ENCODE peak calls at places on chromosome 16, in ten cellular contexts. One of them, this sample, is unnamed.
A peak's percentile ranks its signal among the peaks of the same experiment; 100 is the strongest.

GRCh38 chr16:9042533-9042932 is 48.9 kb upstream of the HAPSTR1 start:
- DNase-seq in osteocyte: no peak
- DNase-seq in PC-3: no peak
- DNase-seq in left ventricle myocardium inferior: no peak
- DNase-seq in Caco-2: no peak
- DNase-seq in neural crest cell: no peak
- DNase-seq in Calu3: no peak
- DNase-seq in GM13977: no peak
- DNase-seq in nephron progenitor cell: no peak
- DNase-seq in prostate gland: no peak
- DNase-seq in this sample: no peak

GRCh38 chr16:89599451-89599858 is 14.0 kb upstream of the DPEP1 start:
- DNase-seq in osteocyte: no peak
- DNase-seq in prostate gland: no peak
- DNase-seq in GM13977: no peak
- DNase-seq in neural crest cell: no peak
- DNase-seq in Caco-2: peak; percentile 85
- DNase-seq in left ventricle myocardium inferior: no peak
- DNase-seq in nephron progenitor cell: peak; percentile 61
- DNase-seq in Calu3: peak; percentile 64
- DNase-seq in PC-3: peak; percentile 42
- DNase-seq in this sample: no peak

GRCh38 chr16:87416826-87417471 is 24.8 kb downstream of the MAP1LC3B start:
- DNase-seq in osteocyte: no peak
- DNase-seq in neural crest cell: no peak
- DNase-seq in PC-3: peak; percentile 56
- DNase-seq in Caco-2: no peak
- DNase-seq in left ventricle myocardium inferior: peak; percentile 25
- DNase-seq in prostate gland: no peak
- DNase-seq in nephron progenitor cell: no peak
- DNase-seq in Calu3: peak; percentile 51
- DNase-seq in GM13977: no peak
- DNase-seq in this sample: no peak

GRCh38 chr16:70162041-70162451 is 11.5 kb upstream of the CLEC18C start:
- DNase-seq in Calu3: no peak
- DNase-seq in nephron progenitor cell: no peak
- DNase-seq in prostate gland: no peak
- DNase-seq in left ventricle myocardium inferior: no peak
- DNase-seq in Caco-2: peak; percentile 35
- DNase-seq in osteocyte: no peak
- DNase-seq in GM13977: peak; percentile 24
- DNase-seq in PC-3: peak; percentile 90
- DNase-seq in neural crest cell: no peak
- DNase-seq in this sample: peak; percentile 70

GRCh38 chr16:85327731-85328664 is 215.7 kb upstream of the CIBAR2 start:
- DNase-seq in nephron progenitor cell: peak; percentile 66
- DNase-seq in GM13977: no peak
- DNase-seq in osteocyte: no peak
- DNase-seq in prostate gland: no peak
- DNase-seq in Caco-2: no peak
- DNase-seq in left ventricle myocardium inferior: no peak
- DNase-seq in neural crest cell: peak; percentile 76
- DNase-seq in PC-3: no peak
- DNase-seq in Calu3: no peak
- DNase-seq in this sample: no peak

GRCh38 chr16:12235110-12235509 is 258.6 kb downstream of the SNX29 start:
- DNase-seq in osteocyte: no peak
- DNase-seq in PC-3: no peak
- DNase-seq in left ventricle myocardium inferior: no peak
- DNase-seq in GM13977: no peak
- DNase-seq in neural crest cell: no peak
- DNase-seq in Calu3: no peak
- DNase-seq in nephron progenitor cell: no peak
- DNase-seq in Caco-2: no peak
- DNase-seq in prostate gland: no peak
- DNase-seq in this sample: no peak

GRCh38 chr16:47018223-47018891 is 44.9 kb upstream of the DNAJA2 start:
- DNase-seq in PC-3: peak; percentile 70
- DNase-seq in prostate gland: peak; percentile 55
- DNase-seq in GM13977: peak; percentile 93
- DNase-seq in nephron progenitor cell: peak; percentile 49
- DNase-seq in left ventricle myocardium inferior: no peak
- DNase-seq in osteocyte: no peak
- DNase-seq in neural crest cell: peak; percentile 35
- DNase-seq in Caco-2: peak; percentile 72
- DNase-seq in Calu3: peak; percentile 72
- DNase-seq in this sample: peak; percentile 67

GRCh38 chr16:2859686-2860265 is 1.8 kb upstream of the PRSS22 start:
- DNase-seq in Caco-2: no peak
- DNase-seq in nephron progenitor cell: no peak
- DNase-seq in Calu3: no peak
- DNase-seq in osteocyte: no peak
- DNase-seq in left ventricle myocardium inferior: no peak
- DNase-seq in GM13977: no peak
- DNase-seq in PC-3: no peak
- DNase-seq in neural crest cell: no peak
- DNase-seq in prostate gland: no peak
- DNase-seq in this sample: no peak

GRCh38 chr16:79918916-79919315 is 318.4 kb upstream of the MAF start:
- DNase-seq in nephron progenitor cell: no peak
- DNase-seq in Caco-2: no peak
- DNase-seq in PC-3: no peak
- DNase-seq in neural crest cell: no peak
- DNase-seq in Calu3: no peak
- DNase-seq in GM13977: no peak
- DNase-seq in prostate gland: no peak
- DNase-seq in osteocyte: no peak
- DNase-seq in left ventricle myocardium inferior: no peak
- DNase-seq in this sample: no peak

GRCh38 chr16:1533443-1533951 is at the start of gene TMEM204:
- DNase-seq in GM13977: no peak
- DNase-seq in osteocyte: no peak
- DNase-seq in nephron progenitor cell: peak; percentile 14
- DNase-seq in prostate gland: no peak
- DNase-seq in PC-3: no peak
- DNase-seq in Caco-2: no peak
- DNase-seq in neural crest cell: no peak
- DNase-seq in left ventricle myocardium inferior: peak; percentile 86
- DNase-seq in Calu3: no peak
- DNase-seq in this sample: no peak

GRCh38 chr16:78537511-78537910 is 438.1 kb downstream of the WWOX start:
- DNase-seq in Calu3: no peak
- DNase-seq in nephron progenitor cell: no peak
- DNase-seq in left ventricle myocardium inferior: no peak
- DNase-seq in PC-3: no peak
- DNase-seq in Caco-2: no peak
- DNase-seq in neural crest cell: no peak
- DNase-seq in osteocyte: no peak
- DNase-seq in prostate gland: no peak
- DNase-seq in GM13977: no peak
- DNase-seq in this sample: no peak

GRCh38 chr16:64453643-64454042 is 668.2 kb downstream of the CDH11 start:
- DNase-seq in osteocyte: no peak
- DNase-seq in PC-3: no peak
- DNase-seq in Calu3: no peak
- DNase-seq in prostate gland: no peak
- DNase-seq in left ventricle myocardium inferior: no peak
- DNase-seq in neural crest cell: no peak
- DNase-seq in GM13977: no peak
- DNase-seq in Caco-2: no peak
- DNase-seq in nephron progenitor cell: no peak
- DNase-seq in this sample: no peak

GRCh38 chr16:82368041-82368440 is 198.0 kb upstream of the MPHOSPH6 start:
- DNase-seq in left ventricle myocardium inferior: peak; percentile 50
- DNase-seq in GM13977: peak; percentile 30
- DNase-seq in PC-3: peak; percentile 31
- DNase-seq in Calu3: peak; percentile 24
- DNase-seq in osteocyte: no peak
- DNase-seq in Caco-2: peak; percentile 62
- DNase-seq in nephron progenitor cell: peak; percentile 12
- DNase-seq in neural crest cell: no peak
- DNase-seq in prostate gland: peak; percentile 26
- DNase-seq in this sample: peak; percentile 12

GRCh38 chr16:4664538-4665418 is 28.6 kb upstream of the NUDT16L1 start:
- DNase-seq in nephron progenitor cell: no peak
- DNase-seq in neural crest cell: no peak
- DNase-seq in osteocyte: no peak
- DNase-seq in prostate gland: no peak
- DNase-seq in left ventricle myocardium inferior: peak; percentile 45
- DNase-seq in Caco-2: peak; percentile 15
- DNase-seq in Calu3: peak; percentile 28
- DNase-seq in GM13977: peak; percentile 69
- DNase-seq in PC-3: no peak
- DNase-seq in this sample: peak; percentile 46
- TF ChIP-seq CTCF in nephron progenitor cell: no peak
- TF ChIP-seq CTCF in neural crest cell: no peak
- TF ChIP-seq CTCF in osteocyte: no peak
- TF ChIP-seq CTCF in prostate gland: no peak
- TF ChIP-seq CTCF in left ventricle myocardium inferior: no peak
- TF ChIP-seq CTCF in Caco-2: no peak
- TF ChIP-seq CTCF in Calu3: no peak
- TF ChIP-seq CTCF in GM13977: no peak
- TF ChIP-seq CTCF in PC-3: no peak
- TF ChIP-seq CTCF in this sample: no peak

DNA sequence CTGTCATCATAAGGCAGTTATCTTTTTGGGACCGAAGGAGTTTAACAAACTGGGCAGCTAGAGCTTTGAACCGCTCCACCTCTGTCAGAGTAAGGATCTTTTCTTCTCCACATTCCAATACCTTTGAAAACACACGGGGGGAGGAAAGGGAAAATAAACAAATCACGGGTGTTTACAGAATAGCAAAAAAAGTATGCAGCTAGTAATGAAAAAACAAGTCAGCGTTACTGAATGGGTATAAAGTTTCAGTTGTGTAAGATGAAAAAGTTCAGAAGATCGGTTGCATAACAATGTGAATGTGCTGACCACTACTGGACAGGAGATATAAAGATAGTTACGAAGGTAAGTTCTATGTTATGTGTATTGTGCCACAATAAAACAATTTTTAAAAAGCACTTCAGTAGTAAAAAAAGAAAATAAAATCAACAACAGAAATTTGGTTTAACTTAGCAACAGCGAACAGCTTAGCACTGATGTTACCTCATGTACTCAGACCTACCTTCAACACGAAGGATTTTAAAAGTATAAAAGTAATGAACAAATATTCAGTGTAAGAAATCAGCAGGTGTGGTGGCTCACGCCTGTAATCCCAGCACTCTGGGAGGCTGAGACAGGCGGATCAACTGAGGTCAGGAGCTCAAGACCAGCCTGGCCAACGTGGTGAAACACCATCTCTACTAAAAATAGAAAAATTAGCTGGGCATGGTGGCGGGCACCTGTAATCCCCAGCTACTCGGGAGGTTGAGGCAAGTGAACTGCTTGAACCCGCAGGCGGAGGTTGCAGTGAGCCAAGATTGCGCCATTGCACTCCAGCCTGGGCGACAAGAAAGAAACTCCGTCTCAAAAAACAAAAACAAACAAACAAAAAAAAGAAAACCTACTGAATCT is 34.3 kb downstream of the MARF1 start:
- DNase-seq in prostate gland: no peak
- DNase-seq in Caco-2: no peak
- DNase-seq in GM13977: no peak
- DNase-seq in nephron progenitor cell: no peak
- DNase-seq in osteocyte: no peak
- DNase-seq in left ventricle myocardium inferior: no peak
- DNase-seq in Calu3: no peak
- DNase-seq in PC-3: no peak
- DNase-seq in neural crest cell: no peak
- DNase-seq in this sample: no peak
- TF ChIP-seq CTCF in prostate gland: no peak
- TF ChIP-seq CTCF in Caco-2: no peak
- TF ChIP-seq CTCF in GM13977: no peak
- TF ChIP-seq CTCF in nephron progenitor cell: no peak
- TF ChIP-seq CTCF in osteocyte: no peak
- TF ChIP-seq CTCF in left ventricle myocardium inferior: no peak
- TF ChIP-seq CTCF in Calu3: no peak
- TF ChIP-seq CTCF in PC-3: no peak
- TF ChIP-seq CTCF in neural crest cell: no peak
- TF ChIP-seq CTCF in this sample: no peak

DNA sequence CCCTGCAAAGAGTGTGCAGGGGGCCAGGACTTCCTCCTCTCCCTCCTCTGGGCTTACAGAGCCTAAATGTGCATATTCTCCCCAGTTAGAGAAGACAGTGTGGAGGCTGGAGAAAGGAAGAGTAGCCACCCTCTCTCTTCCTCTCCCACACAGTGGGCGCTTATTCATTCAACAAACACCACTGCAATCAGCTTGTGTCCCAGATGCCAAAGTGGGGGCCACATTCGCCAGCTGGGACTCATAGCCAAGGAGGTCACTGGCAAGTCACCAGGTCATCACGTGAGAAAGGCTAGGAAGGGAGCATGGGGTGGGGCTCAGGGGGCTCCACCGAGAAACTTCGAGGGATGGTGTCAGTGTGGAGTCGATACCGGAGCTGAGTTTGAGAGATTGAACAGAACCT is 45.0 kb upstream of the ZNF423 start:
- DNase-seq in osteocyte: no peak
- DNase-seq in left ventricle myocardium inferior: no peak
- DNase-seq in GM13977: no peak
- DNase-seq in prostate gland: no peak
- DNase-seq in Caco-2: no peak
- DNase-seq in neural crest cell: no peak
- DNase-seq in nephron progenitor cell: no peak
- DNase-seq in Calu3: no peak
- DNase-seq in PC-3: no peak
- DNase-seq in this sample: no peak
- TF ChIP-seq CTCF in osteocyte: no peak
- TF ChIP-seq CTCF in left ventricle myocardium inferior: no peak
- TF ChIP-seq CTCF in GM13977: no peak
- TF ChIP-seq CTCF in prostate gland: no peak
- TF ChIP-seq CTCF in Caco-2: no peak
- TF ChIP-seq CTCF in neural crest cell: no peak
- TF ChIP-seq CTCF in nephron progenitor cell: no peak
- TF ChIP-seq CTCF in Calu3: no peak
- TF ChIP-seq CTCF in PC-3: no peak
- TF ChIP-seq CTCF in this sample: no peak

DNA sequence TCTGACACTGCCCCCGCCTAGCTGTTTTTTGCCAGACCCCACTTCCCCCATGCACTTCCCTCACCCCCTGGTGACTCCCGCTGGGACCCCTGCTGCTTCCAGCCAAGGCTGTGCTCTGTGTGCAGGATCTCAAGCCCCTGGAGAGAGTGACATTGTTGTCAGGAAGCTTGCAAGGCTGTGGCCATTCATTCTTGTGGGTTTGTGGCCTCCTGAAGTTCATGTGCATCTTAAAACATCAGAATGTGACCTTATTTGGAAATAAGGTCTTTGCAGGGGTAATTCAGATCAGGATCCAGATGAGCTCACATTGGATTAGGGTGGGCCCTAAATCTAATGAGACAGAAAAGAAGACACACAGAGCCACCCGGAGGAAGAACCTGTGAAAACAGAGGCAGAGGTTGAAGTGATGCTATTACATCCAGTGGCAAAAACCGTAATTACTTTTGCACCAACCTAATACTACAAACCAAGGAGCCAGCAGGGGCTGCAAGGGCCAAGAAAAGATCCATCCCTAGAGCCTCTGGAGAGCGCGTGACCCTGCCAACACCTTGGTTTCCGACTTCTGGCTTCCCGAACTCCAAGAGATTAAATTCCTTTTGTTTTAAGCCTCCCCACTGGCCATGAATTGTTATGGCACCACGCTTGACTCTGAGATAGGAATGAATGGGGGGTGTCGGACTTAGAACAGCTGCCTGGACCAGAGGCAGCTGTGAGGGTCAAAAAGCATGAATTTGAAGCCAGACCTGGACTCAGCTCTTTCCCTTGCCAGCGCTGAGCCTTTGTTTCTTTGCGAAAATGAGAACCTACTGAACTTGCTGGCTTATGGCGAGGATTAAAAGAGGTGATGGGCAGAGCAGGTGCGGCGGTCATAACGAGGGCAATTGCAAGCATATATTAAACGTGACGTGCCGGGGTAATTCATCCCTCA is 75.5 kb downstream of the BMERB1 start:
- DNase-seq in Caco-2: no peak
- DNase-seq in neural crest cell: no peak
- DNase-seq in osteocyte: no peak
- DNase-seq in Calu3: no peak
- DNase-seq in GM13977: no peak
- DNase-seq in left ventricle myocardium inferior: no peak
- DNase-seq in PC-3: no peak
- DNase-seq in nephron progenitor cell: no peak
- DNase-seq in prostate gland: no peak
- DNase-seq in this sample: no peak
- TF ChIP-seq CTCF in Caco-2: no peak
- TF ChIP-seq CTCF in neural crest cell: no peak
- TF ChIP-seq CTCF in osteocyte: peak; percentile 27
- TF ChIP-seq CTCF in Calu3: no peak
- TF ChIP-seq CTCF in GM13977: no peak
- TF ChIP-seq CTCF in left ventricle myocardium inferior: no peak
- TF ChIP-seq CTCF in PC-3: no peak
- TF ChIP-seq CTCF in nephron progenitor cell: no peak
- TF ChIP-seq CTCF in prostate gland: no peak
- TF ChIP-seq CTCF in this sample: no peak

This sample was measured in RWPE1.